ENCODE peak calls at places on chromosomes 3 and 15, in four cellular contexts. J, R, N and C are unnamed samples.

GRCh38 chr3:159802864-159803263 is 185.8 kb upstream of the IL12A start:
- DNase-seq in J (no peak), R (no peak), N (no peak), C (no peak)

GRCh38 chr3:10173926-10174435 is 9.3 kb downstream of the IRAK2 start:
- DNase-seq in J (peak), N (peak), R (no peak), C (no peak)

GRCh38 chr3:119731545-119732343 is 28.9 kb downstream of the CFAP91 start:
- DNase-seq in J (no peak), N (no peak), R (no peak), C (no peak)

GRCh38 chr3:38362825-38363224 is 16.2 kb downstream of the XYLB start:
- DNase-seq in N (no peak), R (no peak), J (no peak), C (no peak)

GRCh38 chr3:69282191-69282590 is 103.7 kb downstream of the FRMD4B start:
- DNase-seq in J (no peak), R (no peak), N (peak), C (no peak)

GRCh38 chr3:103613738-103614137 is 1178.9 kb downstream of the ZPLD1 start:
- DNase-seq in J (no peak), R (no peak), N (no peak), C (no peak)

GRCh38 chr3:40588406-40588805 is 63.6 kb downstream of the ZNF621 start:
- DNase-seq in R (peak), J (no peak), N (no peak), C (no peak)

GRCh38 chr3:171181907-171182690 is 155.6 kb upstream of the SLC2A2 start:
- DNase-seq in J (no peak), R (no peak), N (no peak), C (no peak)

GRCh38 chr3:104460477-104461406 is 906.0 kb upstream of the ALCAM start:
- DNase-seq in R (no peak), J (no peak), N (no peak), C (no peak)

GRCh38 chr15:70164156-70164900 is 66.6 kb upstream of the TLE3 start:
- DNase-seq in R (no peak), N (no peak), J (no peak), C (no peak)

GRCh38 chr3:93843981-93844380 is 129.7 kb downstream of the PROS1 start:
- DNase-seq in J (no peak), R (no peak), N (no peak), C (no peak)

GRCh38 chr3:195173696-195174095 is 97.3 kb downstream of the XXYLT1 start:
- DNase-seq in J (no peak), N (no peak), R (no peak), C (no peak)

GRCh38 chr3:69368129-69368741 is 17.7 kb downstream of the FRMD4B start:
- DNase-seq in R (no peak), N (peak), J (no peak), C (peak)

GRCh38 chr15:35697549-35698299 is 151.8 kb upstream of the DPH6 start:
- DNase-seq in N (no peak), R (no peak), J (no peak), C (no peak)

GRCh38 chr3:99659032-99659431 is 20.6 kb downstream of the COL8A1 start:
- DNase-seq in R (no peak), J (no peak), N (no peak), C (no peak)

GRCh38 chr15:27825023-27825422 is 274.1 kb downstream of the OCA2 start:
- DNase-seq in J (no peak), R (no peak), N (no peak), C (no peak)

GRCh38 chr15:100703671-100704070 is 101.3 kb downstream of the ASB7 start:
- DNase-seq in R (no peak), N (no peak), J (no peak), C (no peak)

GRCh38 chr15:89822951-89823701 is 8.5 kb upstream of the ANPEP start:
- DNase-seq in N (no peak), J (no peak), R (no peak), C (no peak)

GRCh38 chr3:111517801-111518200 is 24.2 kb upstream of the CD96 start:
- DNase-seq in N (no peak), J (no peak), R (no peak), C (no peak)

GRCh38 chr15:74200394-74200793 is 2.2 kb downstream of the STRA6 start:
- DNase-seq in J (peak), N (no peak), R (no peak), C (no peak)

GRCh38 chr3:44355634-44356033 is 17.1 kb downstream of the TCAIM start:
- DNase-seq in R (no peak), J (peak), N (no peak), C (no peak)

DNA sequence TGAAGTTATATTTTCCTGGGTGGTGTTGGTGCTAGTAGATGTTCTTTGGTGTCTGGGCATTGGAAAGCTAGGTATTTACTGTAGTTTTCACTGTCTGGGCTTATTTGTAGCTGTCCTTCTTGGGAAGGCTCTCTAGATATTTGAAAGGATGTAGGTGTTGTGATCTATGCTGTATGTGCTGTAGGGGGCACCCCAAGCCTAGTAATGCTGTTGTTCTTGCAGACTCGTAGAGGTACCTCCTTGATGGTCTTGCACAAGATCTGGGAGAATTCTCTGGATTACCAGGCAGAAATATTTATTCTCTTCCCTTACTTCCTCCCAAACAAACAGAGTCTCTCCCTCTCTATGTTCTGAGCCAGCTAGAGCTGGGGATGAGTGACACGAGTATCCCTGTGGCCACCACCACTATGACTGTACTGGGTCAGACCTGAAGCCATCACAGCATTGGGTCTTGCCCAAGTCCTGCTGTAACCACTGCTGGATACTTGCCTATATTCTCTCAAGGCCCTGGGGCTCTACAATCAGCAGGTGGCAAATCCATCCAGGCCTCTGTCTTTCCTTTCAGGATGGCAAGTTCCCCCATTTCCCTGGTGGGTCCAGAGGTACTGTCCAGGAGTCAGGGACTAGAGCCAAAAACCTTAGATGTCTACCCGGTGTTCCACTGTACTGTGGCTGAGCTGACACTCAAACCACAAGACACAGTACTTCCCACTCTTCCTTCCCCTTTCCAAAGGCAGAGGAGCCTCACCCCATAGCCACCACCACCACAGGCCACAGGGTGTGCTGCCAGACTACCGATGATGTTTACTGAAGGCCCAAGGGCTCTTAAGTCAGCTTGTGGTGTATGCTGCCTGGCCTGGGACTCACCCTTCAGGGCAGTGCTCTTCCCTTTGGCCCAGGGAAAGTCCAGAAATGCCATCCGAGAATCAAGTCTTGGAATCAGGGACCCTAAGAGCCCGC is 195.2 kb upstream of the DPPA4 start:
- DNase-seq in N (no peak), R (peak), J (no peak), C (no peak)
- TF ChIP-seq CTCF in N (peak), R (peak), J (no peak), C (no peak)

DNA sequence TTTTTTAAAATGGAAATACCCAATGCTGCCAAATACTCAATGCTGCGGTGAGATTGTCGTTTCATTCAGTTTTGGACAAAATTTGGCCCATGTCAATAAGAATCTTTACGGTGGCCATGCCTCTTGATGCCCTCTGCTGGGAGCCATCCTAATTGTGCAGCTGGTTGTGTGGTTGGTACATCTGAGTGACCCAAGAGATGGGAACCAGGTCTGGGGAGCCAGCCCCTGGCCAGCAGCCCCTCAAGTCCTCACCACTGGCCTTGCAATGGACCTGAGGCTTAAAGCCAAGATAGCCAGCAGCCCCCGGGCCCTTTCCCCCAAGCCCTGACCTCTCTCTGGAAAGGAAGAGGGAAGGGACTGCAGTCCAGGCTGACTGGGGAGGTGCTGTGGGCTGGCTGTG is 36.4 kb upstream of the ESYT3 start:
- DNase-seq in J (no peak), N (no peak), R (no peak), C (no peak)
- TF ChIP-seq CTCF in J (peak), N (no peak), R (no peak), C (no peak)

GRCh38 chr3:98587654-98588532 is 5.5 kb downstream of the CPOX start:
- DNase-seq in R (no peak), J (no peak), N (no peak), C (no peak)
- TF ChIP-seq CTCF in R (no peak), J (no peak), N (no peak), C (peak)

DNA sequence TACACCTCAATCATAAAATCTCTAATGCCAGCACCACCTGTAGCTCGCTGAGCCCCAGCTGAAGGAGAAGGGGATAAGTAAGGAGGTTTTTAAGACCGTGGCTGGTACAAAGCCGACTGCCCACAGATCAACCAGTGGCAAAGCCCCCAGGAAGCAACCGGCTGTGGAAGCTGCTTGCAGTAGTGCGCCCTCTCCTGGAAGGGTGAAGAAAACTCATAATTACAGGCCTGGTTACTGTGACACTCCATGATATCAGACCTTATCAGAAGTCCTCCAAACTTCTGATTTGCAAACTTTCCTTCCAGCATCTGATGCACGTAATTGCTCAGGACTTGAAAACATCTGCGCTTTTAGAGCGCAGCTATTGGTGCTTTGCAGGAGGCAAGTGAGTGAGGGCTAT is 63.1 kb upstream of the MCTP2 start:
- DNase-seq in N (peak), J (no peak), R (peak), C (no peak)
- TF ChIP-seq CTCF in N (no peak), J (no peak), R (peak), C (no peak)

DNA sequence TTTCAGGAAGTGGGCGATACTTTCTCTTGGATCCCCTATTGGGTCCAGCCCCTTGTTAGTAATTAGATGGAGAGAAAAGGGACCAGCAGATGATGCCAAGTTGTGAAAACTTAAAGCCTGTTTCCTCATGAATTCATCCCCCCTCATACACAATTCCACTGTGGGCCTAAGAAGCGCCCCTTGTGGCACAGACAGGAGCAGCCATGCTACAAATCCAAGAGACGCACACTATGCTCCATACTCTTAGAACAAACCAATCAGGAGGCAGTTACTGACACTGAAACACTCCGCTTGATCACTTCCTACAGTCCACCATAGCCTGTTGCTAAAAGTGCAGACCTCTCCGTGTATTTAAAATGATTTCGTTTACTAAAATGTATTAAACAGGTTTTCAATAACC is 111.3 kb upstream of the ARRDC4 start:
- DNase-seq in N (no peak), J (no peak), R (no peak), C (no peak)
- TF ChIP-seq CTCF in N (no peak), J (no peak), R (peak), C (no peak)

GRCh38 chr15:64164436-64164835 is 1.6 kb upstream of the PPIB start:
- DNase-seq in R (no peak), J (no peak), N (no peak), C (no peak)

GRCh38 chr15:64161688-64162477 is 939 bp downstream of the PPIB start:
- DNase-seq in J (no peak), R (no peak), N (no peak), C (no peak)

GRCh38 chr15:64163662-64164362 is 990 bp upstream of the PPIB start:
- DNase-seq in J (no peak), R (no peak), N (no peak), C (no peak)

GRCh38 chr15:64162478-64162868 is 349 bp downstream of the PPIB start:
- DNase-seq in J (no peak), N (no peak), R (no peak), C (no peak)

DNA sequence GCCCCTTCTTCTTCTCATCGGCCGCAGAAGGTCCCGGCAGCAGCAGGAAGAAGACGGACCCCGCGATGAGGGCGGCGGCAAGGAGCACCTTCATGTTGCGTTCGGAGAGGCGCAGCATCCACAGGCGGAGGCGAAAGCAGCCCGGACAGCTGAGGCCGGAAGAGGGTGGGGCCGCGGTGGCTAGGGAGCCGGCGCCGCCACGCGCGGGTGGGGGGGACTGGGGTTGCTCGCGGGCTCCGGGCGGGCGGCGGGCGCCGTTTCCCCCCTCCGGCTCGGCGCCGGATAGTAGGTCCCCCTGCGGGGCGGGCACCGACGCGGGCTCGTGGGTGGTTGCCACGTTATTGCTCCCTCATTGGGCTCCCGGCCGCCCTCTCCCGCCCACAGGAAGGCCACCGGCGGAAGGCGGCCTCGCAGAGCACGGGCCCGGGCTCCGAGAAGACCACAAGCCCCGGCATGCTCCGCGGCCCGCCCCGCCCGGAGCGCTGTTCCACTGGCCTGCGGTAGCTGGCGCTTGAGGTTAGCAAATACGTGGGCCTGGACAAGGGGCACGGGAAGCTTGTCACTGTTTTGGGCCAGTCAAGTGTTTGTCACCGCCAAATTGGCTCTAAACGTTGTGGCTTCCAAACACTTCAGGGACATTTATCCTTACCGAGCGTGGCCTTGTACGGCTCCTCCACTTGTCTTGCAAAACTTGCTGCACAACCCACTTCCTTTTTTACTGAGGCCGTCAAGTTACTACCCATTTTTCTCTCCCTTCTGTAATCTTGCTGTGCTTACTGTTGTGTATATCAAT is at the start of gene PPIB:
- DNase-seq in N (peak), R (peak), J (peak), C (peak)
- TF ChIP-seq CTCF in N (peak), R (no peak), J (peak), C (peak)

GRCh38 chr3:127373701-127374625 is 86.1 kb upstream of the PRR20G start:
- DNase-seq in J (no peak), R (peak), N (peak), C (peak)
- TF ChIP-seq CTCF in J (peak), R (peak), N (peak), C (peak)

DNA sequence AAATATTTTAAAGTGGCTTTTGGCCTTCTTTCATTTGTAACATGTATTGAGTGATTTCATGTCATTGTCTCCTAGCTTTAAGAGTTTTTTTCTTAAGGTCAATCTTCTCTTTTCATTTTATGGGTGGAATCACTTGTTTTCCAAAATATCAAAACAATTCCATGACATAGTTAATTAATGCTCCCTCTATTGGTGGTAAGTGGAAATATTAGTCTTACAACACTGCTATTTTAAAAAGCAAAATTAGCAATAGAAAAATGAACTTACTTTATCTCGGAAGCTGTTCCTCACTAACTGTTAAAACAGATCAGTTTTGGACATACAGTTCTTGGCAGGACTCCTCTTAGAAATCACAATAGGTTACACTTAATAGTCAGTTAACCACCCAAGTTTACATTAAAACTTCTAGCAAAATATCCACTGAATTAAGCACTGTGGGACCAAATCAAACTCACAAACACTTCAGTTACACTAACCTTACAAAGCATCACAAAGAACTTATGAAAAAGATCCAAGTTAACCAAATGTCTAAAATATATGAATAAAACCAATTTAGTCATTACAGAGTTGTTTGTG is 42.4 kb downstream of the TIGIT start:
- DNase-seq in J (no peak), R (no peak), N (no peak), C (no peak)
- TF ChIP-seq CTCF in J (peak), R (no peak), N (peak), C (no peak)